ENCODE peak calls at places on chromosomes 12 and 14, in nine cellular contexts. O is GM23338, J is H7, H is mammary epithelial cell, C is heart left ventricle, Q is adipocyte, Z is A549, N is aorta, Y is HCT116. A is an unnamed sample.

GRCh38 chr14:32354716-32355115 is 25.6 kb downstream of the AKAP6 start:
- DNase-seq in O (peak; percentile 24), J (no peak), H (no peak), C (peak; percentile 51), Q (no peak), Z (no peak), N (no peak), Y (no peak), A (no peak)

GRCh38 chr12:22409071-22409951 is 74.8 kb upstream of the ST8SIA1 start:
- DNase-seq in O (no peak), J (no peak), H (no peak), C (no peak), Q (no peak), Z (no peak), N (no peak), Y (no peak), A (no peak)

GRCh38 chr12:88643685-88644084 is 63.4 kb upstream of the KITLG start:
- DNase-seq in O (no peak), J (no peak), H (no peak), C (no peak), Q (peak; percentile 64), Z (no peak), N (no peak), Y (no peak), A (no peak)

GRCh38 chr12:95815635-95816212 is 25.2 kb upstream of the NTN4 start:
- DNase-seq in O (peak; percentile 46), J (peak; percentile 26), H (peak; percentile 30), C (no peak), Q (peak; percentile 76), Z (peak; percentile 43), N (no peak), Y (no peak), A (no peak)

GRCh38 chr12:2187195-2187963 is 134.6 kb downstream of the CACNA1C start:
- DNase-seq in O (no peak), J (no peak), H (no peak), C (no peak), Q (no peak), Z (no peak), N (no peak), Y (no peak), A (no peak)

GRCh38 chr12:57435288-57435687 is 704 bp downstream of the INHBC start:
- DNase-seq in O (no peak), J (no peak), H (no peak), C (no peak), Q (no peak), Z (no peak), N (no peak), Y (no peak), A (no peak)

GRCh38 chr14:49898485-49898884 is 5.6 kb downstream of the ARF6 start:
- DNase-seq in O (no peak), J (no peak), H (no peak), C (no peak), Q (no peak), Z (no peak), N (no peak), Y (no peak), A (no peak)

GRCh38 chr12:67705394-67706370 is 57.1 kb downstream of the DYRK2 start:
- DNase-seq in O (no peak), J (no peak), H (peak; percentile 60), C (peak; percentile 27), Q (peak; percentile 39), Z (no peak), N (no peak), Y (no peak), A (no peak)

GRCh38 chr12:49920915-49921286 is 17.2 kb upstream of the FAIM2 start:
- DNase-seq in O (no peak), J (no peak), H (no peak), C (no peak), Q (no peak), Z (no peak), N (no peak), Y (no peak), A (no peak)

GRCh38 chr12:90773526-90773925 is 181.4 kb downstream of the CCER1 start:
- DNase-seq in O (no peak), J (no peak), H (no peak), C (no peak), Q (peak; percentile 43), Z (no peak), N (no peak), Y (no peak), A (no peak)

GRCh38 chr12:12007001-12007712 is 63.6 kb upstream of the BCL2L14 start:
- DNase-seq in O (no peak), J (no peak), H (peak; percentile 76), C (no peak), Q (no peak), Z (no peak), N (no peak), Y (no peak), A (no peak)

GRCh38 chr12:101490286-101490920 is 15.3 kb downstream of the SPIC start:
- DNase-seq in O (peak; percentile 78), J (peak; percentile 77), H (peak; percentile 3), C (no peak), Q (no peak), Z (peak; percentile 9), N (no peak), Y (peak; percentile 62), A (peak; percentile 2)

GRCh38 chr12:84689638-84690037 is 223.0 kb downstream of the SLC6A15 start:
- DNase-seq in O (peak; percentile 88), J (no peak), H (no peak), C (no peak), Q (no peak), Z (no peak), N (no peak), Y (no peak), A (no peak)

GRCh38 chr12:18861287-18861858 is 123.5 kb downstream of the CAPZA3 start:
- DNase-seq in O (no peak), J (no peak), H (peak; percentile 26), C (no peak), Q (peak; percentile 51), Z (no peak), N (no peak), Y (peak; percentile 47), A (no peak)

GRCh38 chr12:4322789-4323188 is 1.8 kb downstream of the TIGAR start:
- DNase-seq in O (no peak), J (no peak), H (no peak), C (no peak), Q (no peak), Z (no peak), N (no peak), Y (no peak), A (no peak)

GRCh38 chr14:87102979-87103378 is 890.0 kb downstream of the GALC start:
- DNase-seq in O (no peak), J (no peak), H (no peak), C (no peak), Q (no peak), Z (no peak), N (no peak), Y (no peak), A (no peak)

GRCh38 chr12:462936-463705 is 3.4 kb downstream of the B4GALNT3 start:
- DNase-seq in O (no peak), J (no peak), H (peak; percentile 42), C (no peak), Q (no peak), Z (no peak), N (no peak), Y (no peak), A (no peak)

GRCh38 chr14:22689186-22689585 is 45.0 kb upstream of the OR6J1 start:
- DNase-seq in O (no peak), J (no peak), H (peak; percentile 96), C (no peak), Q (peak; percentile 49), Z (no peak), N (no peak), Y (peak; percentile 89), A (peak; percentile 85)

GRCh38 chr12:132601171-132601883 is 9.1 kb downstream of the LRCOL1 start:
- DNase-seq in O (no peak), J (peak; percentile 62), H (no peak), C (no peak), Q (no peak), Z (no peak), N (no peak), Y (no peak), A (no peak)
- H3K4me3 ChIP-seq in O (no peak overlapping the region), J (no peak overlapping the region), H (peak overlapping the region; percentile 50), C (peak overlapping the region; percentile 43), Q (no peak overlapping the region), Z (no peak overlapping the region), N (no peak overlapping the region), Y (no peak overlapping the region), A (peak overlapping the region; percentile 57)

GRCh38 chr12:121128908-121129704 is 3.6 kb upstream of the P2RX7 start:
- DNase-seq in O (peak; percentile 69), J (peak; percentile 67), H (no peak), C (peak; percentile 91), Q (no peak), Z (peak; percentile 36), N (peak; percentile 88), Y (no peak), A (no peak)
- H3K4me3 ChIP-seq in O (no peak overlapping the region), J (no peak overlapping the region), H (no peak overlapping the region), C (peak overlapping the region; percentile 5), Q (peak overlapping the region; percentile 54), Z (no peak overlapping the region), N (no peak overlapping the region), Y (no peak overlapping the region), A (no peak overlapping the region)

GRCh38 chr12:53500776-53501614 is at the start of gene TARBP2:
- DNase-seq in O (peak; percentile 100), J (peak; percentile 97), H (peak; percentile 99), C (peak; percentile 98), Q (peak; percentile 100), Z (peak; percentile 96), N (peak; percentile 97), Y (peak; percentile 99), A (peak; percentile 97)

GRCh38 chr12:53502983-53503728 is 2.1 kb downstream of the TARBP2 start:
- DNase-seq in O (no peak), J (no peak), H (no peak), C (no peak), Q (no peak), Z (no peak), N (peak; percentile 42), Y (no peak), A (no peak)

GRCh38 chr12:53504004-53504920 is 3.0 kb downstream of the NPFF start:
- DNase-seq in O (no peak), J (no peak), H (no peak), C (no peak), Q (no peak), Z (no peak), N (peak; percentile 62), Y (no peak), A (no peak)

GRCh38 chr12:53501615-53502181 is 615 bp downstream of the TARBP2 start:
- DNase-seq in O (no peak), J (no peak), H (no peak), C (no peak), Q (no peak), Z (no peak), N (no peak), Y (no peak), A (no peak)

DNA sequence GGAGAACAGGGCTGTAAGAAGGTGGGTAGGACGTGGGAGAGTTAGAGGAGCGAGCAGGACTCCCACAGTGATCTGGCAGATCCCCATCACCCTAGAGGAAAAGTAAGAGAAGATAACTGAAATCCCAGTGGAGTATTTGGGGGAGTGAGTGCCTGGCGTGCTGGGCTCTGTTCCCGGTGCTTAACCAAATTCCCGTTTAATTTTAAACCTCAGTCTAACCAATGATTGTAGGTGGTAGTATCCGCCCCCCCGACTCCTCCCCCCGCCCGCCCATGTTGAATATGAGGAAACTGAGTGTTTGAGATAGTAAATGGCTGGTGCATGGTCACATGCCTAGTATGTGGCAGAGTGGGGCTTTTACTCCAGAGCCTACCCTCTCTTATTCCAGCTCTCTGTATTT is 1.2 kb downstream of the TARBP2 start:
- DNase-seq in O (no peak), J (no peak), H (no peak), C (no peak), Q (no peak), Z (no peak), N (no peak), Y (no peak), A (no peak)
- H3K4me3 ChIP-seq in O (peak overlapping the region; percentile 68), J (no peak overlapping the region), H (no peak overlapping the region), C (peak overlapping the region; percentile 80), Q (peak overlapping the region; percentile 95), Z (peak overlapping the region; percentile 64), N (no peak overlapping the region), Y (peak overlapping the region; percentile 75), A (peak overlapping the region; percentile 70)

GRCh38 chr12:24931666-24932405 is 17.1 kb downstream of the BCAT1 start:
- DNase-seq in O (no peak), J (no peak), H (no peak), C (no peak), Q (no peak), Z (no peak), N (no peak), Y (no peak), A (no peak)
- H3K4me3 ChIP-seq in O (no peak overlapping the region), J (no peak overlapping the region), H (no peak overlapping the region), C (no peak overlapping the region), Q (no peak overlapping the region), Z (no peak overlapping the region), N (no peak overlapping the region), Y (no peak overlapping the region), A (no peak overlapping the region)